ENCODE peak calls at places on chromosomes 4 and X, in four cellular contexts. L is fibroblast of lung, Z is upper lobe of left lung, N is tibial nerve. T is an unnamed sample.

GRCh38 chr4:53453385-53453784 is 75.9 kb downstream of the FIP1L1 start:
- DNase-seq in L (no peak), Z (no peak), N (no peak), T (no peak)

GRCh38 chr4:125390126-125390525 is 75.4 kb downstream of the FAT4 start:
- DNase-seq in L (peak; percentile 86), Z (no peak), N (no peak), T (peak; percentile 20)

GRCh38 chr4:74109894-74110605 is 11.1 kb upstream of the CXCL2 start:
- DNase-seq in L (peak; percentile 98), Z (no peak), N (no peak), T (peak; percentile 71)

GRCh38 chr4:126784966-126785580 is 847.7 kb upstream of the INTU start:
- DNase-seq in L (peak; percentile 48), Z (no peak), N (no peak), T (no peak)

GRCh38 chrX:41906515-41907165 is 16.7 kb downstream of the CASK start:
- DNase-seq in L (peak; percentile 65), Z (no peak), N (no peak), T (no peak)

GRCh38 chr4:73066928-73067327 is 2.6 kb downstream of the COX18 start:
- DNase-seq in L (no peak), Z (no peak), N (no peak), T (no peak)

GRCh38 chr4:159003420-159004253 is 99.2 kb upstream of the RAPGEF2 start:
- DNase-seq in L (peak; percentile 64), Z (no peak), N (no peak), T (no peak)

GRCh38 chr4:122777846-122778501 is 45.5 kb downstream of the BBS12 start:
- DNase-seq in L (peak; percentile 93), Z (no peak), N (no peak), T (peak; percentile 96)

GRCh38 chrX:134764202-134764785 is 106.0 kb upstream of the PLAC1 start:
- DNase-seq in L (peak; percentile 20), Z (no peak), N (no peak), T (no peak)

GRCh38 chrX:24148535-24149345 is 789 bp upstream of the ZFX start:
- DNase-seq in L (peak; percentile 70), Z (no peak), N (no peak), T (peak; percentile 25)

GRCh38 chr4:164009435-164009834 is 514.9 kb downstream of the TMA16 start:
- DNase-seq in L (no peak), Z (no peak), N (no peak), T (no peak)

GRCh38 chrX:97030947-97031346 is 147.2 kb downstream of the RPA4 start:
- DNase-seq in L (no peak), Z (no peak), N (no peak), T (no peak)
- H3K27me3 ChIP-seq in L (no peaks in the 10 kb centered on the region), Z (no peaks in the 10 kb centered on the region), N (no peaks in the 10 kb centered on the region), T (no peaks in the 10 kb centered on the region)

GRCh38 chr4:113762061-113762850 is 718 bp upstream of the CAMK2D start:
- DNase-seq in L (peak; percentile 99), Z (peak; percentile 99), N (peak; percentile 100), T (peak; percentile 96)
- TF ChIP-seq CTCF in L (no peak), Z (no peak), N (peak; percentile 48), T (peak; percentile 10)

GRCh38 chr4:103648541-103648940 is 71.2 kb downstream of the TACR3 start:
- DNase-seq in L (no peak), Z (no peak), N (no peak), T (no peak)
- H3K36me3 ChIP-seq in L (no peaks in the 10 kb centered on the region), Z (no peaks in the 10 kb centered on the region), N (no peaks in the 10 kb centered on the region), T (no peaks in the 10 kb centered on the region)

GRCh38 chr4:70858454-70858853 is 18.8 kb upstream of the GRSF1 start:
- DNase-seq in L (no peak), Z (no peak), N (no peak), T (no peak)
- H3K27me3 ChIP-seq in L (no peaks in the 10 kb centered on the region), Z (no peaks in the 10 kb centered on the region), N (no peaks in the 10 kb centered on the region), T (no peaks in the 10 kb centered on the region)

GRCh38 chr4:129364747-129365452 is 268.9 kb downstream of the C4orf33 start:
- DNase-seq in L (no peak), Z (no peak), N (no peak), T (no peak)

GRCh38 chr4:129358571-129358970 is 262.6 kb downstream of the C4orf33 start:
- DNase-seq in L (peak; percentile 78), Z (no peak), N (no peak), T (peak; percentile 9)

GRCh38 chr4:129362685-129363274 is 266.8 kb downstream of the C4orf33 start:
- DNase-seq in L (peak; percentile 50), Z (no peak), N (peak; percentile 74), T (peak; percentile 5)
- TF ChIP-seq CTCF in L (peak; percentile 80), Z (peak; percentile 60), N (peak; percentile 74), T (peak; percentile 85)

DNA sequence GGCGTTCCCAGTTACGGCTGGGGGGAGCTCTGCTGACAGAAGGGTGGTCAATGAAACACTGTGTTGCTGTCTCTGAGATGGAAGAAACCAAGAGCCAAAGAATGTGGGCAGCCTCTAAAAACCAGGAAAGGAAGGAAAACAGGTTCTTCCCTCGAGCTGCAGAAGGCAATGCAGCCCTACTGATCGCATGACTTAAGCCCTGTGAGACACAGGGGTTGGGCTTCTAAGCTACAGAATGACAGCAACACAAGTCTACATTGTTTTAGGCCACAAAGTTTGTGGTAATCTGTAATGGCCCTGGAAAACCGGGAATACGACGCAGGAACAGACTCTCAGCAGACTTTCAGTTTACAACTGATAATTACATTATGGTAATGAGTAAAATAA is 38.2 kb upstream of the MTNR1A start:
- DNase-seq in L (no peak), Z (no peak), N (no peak), T (no peak)
- H3K36me3 ChIP-seq in L (peaks cover 22% of the 10 kb centered on the region), Z (peaks cover 66% of the 10 kb centered on the region), N (peaks cover 75% of the 10 kb centered on the region), T (peaks cover 28% of the 10 kb centered on the region)

DNA sequence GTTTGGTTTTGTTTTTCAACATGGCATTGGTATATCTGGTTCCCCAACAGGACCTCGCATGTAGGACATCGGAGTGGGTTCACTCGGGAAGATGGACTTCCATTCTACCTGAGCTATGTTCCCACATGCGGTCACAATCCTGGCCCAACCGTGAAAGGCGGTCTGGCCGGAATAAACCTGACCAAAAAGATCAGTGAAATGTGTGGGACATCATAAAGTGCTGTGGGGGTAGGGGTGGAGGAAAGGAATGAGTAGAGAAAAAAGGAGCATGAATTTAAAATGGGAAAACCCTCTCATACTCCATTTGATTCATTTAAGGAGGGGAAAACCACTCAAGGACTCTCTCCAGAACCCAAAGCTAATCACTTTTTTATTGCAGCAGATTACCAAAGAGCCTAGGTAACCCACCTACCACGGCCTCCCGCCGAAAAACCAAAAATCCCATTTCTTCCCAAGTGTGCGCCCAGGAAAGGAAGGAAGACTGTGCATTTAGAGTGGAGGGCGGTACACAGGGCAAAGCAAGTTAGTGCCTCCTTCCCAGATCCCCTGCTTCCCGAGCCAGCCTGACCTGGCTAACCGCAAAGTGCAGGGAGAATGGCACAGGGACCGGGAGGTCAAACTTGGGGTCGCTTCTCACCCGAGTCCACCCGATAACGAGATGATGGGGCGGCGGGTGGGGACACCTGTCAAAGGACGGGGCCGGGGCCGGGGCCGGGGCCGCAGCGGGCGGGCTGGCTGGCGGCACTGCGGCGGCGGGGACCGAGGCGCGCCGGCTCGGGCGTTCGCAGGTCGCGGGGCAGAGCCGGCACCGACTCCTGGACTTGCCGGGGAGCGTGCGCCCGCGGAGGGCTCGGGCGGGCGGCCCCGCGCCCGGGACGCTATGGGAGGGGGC is 689 bp downstream of the TMEM150C start:
- DNase-seq in L (no peak), Z (peak; percentile 84), N (no peak), T (no peak)
- H3K27me3 ChIP-seq in L (peaks cover 13% of the 10 kb centered on the region), Z (no peaks in the 10 kb centered on the region), N (peaks cover 20% of the 10 kb centered on the region), T (peaks cover 10% of the 10 kb centered on the region)

DNA sequence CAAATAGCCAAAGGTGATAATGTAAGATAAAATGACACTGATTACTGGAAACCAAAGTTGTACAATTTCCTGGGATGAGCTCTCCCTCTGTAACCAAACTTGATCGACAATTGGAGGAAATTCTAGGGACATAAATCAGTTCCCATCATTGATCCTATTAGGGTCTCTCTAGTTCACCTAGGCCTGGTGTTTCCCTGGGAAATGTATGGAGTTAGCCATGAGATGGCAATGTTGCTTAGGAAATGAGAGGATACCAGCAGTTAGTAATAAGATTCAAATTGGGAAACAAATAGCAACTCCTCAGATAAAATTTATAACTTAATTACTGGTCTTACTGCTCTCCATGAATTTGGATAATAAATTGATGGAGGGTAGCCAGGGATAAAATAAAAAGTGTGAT is 52.2 kb downstream of the SPATA18 start:
- DNase-seq in L (no peak), Z (no peak), N (no peak), T (no peak)
- TF ChIP-seq CTCF in L (peak; percentile 41), Z (no peak), N (peak; percentile 34), T (peak; percentile 37)

T was measured in BJ.